ENCODE peak calls at places on chromosomes 7 and 10, in four cellular contexts. N, K, W and A are unnamed samples. For H3K9me3, the result is how much of the 10 kb centered on the place peaks cover.

GRCh38 chr10:87942884-87943527 is 79.6 kb downstream of the PTEN start:
- DNase-seq in N (no peak), W (no peak), K (no peak), A (no peak)

GRCh38 chr10:71243756-71244637 is 31.6 kb downstream of the UNC5B start:
- DNase-seq in N (no peak), K (peak), W (no peak), A (no peak)

GRCh38 chr10:50540069-50540825 is 83.5 kb downstream of the SGMS1 start:
- DNase-seq in W (no peak), N (no peak), K (no peak), A (no peak)

GRCh38 chr7:93933190-93933589 is 11.7 kb downstream of the GNG11 start:
- DNase-seq in W (no peak), K (no peak), N (no peak), A (no peak)

GRCh38 chr7:30524545-30524944 is 19.9 kb upstream of the GGCT start:
- DNase-seq in K (no peak), N (no peak), W (no peak), A (no peak)

GRCh38 chr10:30072068-30072467 is 12.7 kb upstream of the JCAD start:
- DNase-seq in N (no peak), W (no peak), K (no peak), A (no peak)

GRCh38 chr7:83782628-83783027 is 133.7 kb upstream of the SEMA3E start:
- DNase-seq in W (no peak), N (no peak), K (peak), A (no peak)

GRCh38 chr7:77831481-77831880 is 32.9 kb downstream of the PHTF2 start:
- DNase-seq in N (no peak), W (no peak), K (peak), A (no peak)

GRCh38 chr10:132296671-132297443 is 10.9 kb downstream of the STK32C start:
- DNase-seq in N (no peak), W (no peak), K (no peak), A (no peak)

GRCh38 chr10:87700031-87700796 is 40.5 kb downstream of the PAPSS2 start:
- DNase-seq in N (no peak), W (no peak), K (peak), A (no peak)

GRCh38 chr7:157901166-157901565 is 564.4 kb downstream of the DNAJB6 start:
- DNase-seq in N (no peak), W (no peak), K (no peak), A (no peak)
- H3K9me3 ChIP-seq in N (under half), W (under half), K (under half), A (under half)

GRCh38 chr7:63073736-63074135 is 924.9 kb upstream of the ZNF722 start:
- DNase-seq in K (no peak), W (no peak), N (no peak), A (no peak)
- H3K9me3 ChIP-seq in K (half or more), W (under half), N (under half), A (under half)

GRCh38 chr7:64938540-64938939 is 35.5 kb downstream of the ZNF273 start:
- DNase-seq in W (no peak), N (no peak), K (no peak), A (no peak)

DNA sequence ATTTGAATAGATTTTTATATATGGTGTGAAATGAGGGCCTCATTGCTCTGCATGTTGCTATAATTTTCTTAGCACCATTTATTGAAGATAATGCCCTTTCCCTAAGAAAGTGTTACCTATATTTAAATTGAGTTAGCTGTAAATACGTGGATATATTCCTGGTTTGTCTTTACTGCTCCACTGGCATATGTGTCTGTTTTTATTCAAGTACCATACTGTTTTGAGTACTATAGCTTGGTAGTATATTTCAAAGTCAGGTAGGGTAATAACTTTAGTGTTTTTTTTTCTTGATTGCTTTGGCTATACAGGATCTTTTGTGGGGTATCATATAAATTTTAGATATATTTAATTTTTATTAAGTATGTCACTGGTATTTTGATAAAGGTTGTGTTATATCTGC is 31.4 kb downstream of the ZNF273 start:
- DNase-seq in N (no peak), K (no peak), W (no peak), A (no peak)
- H3K9me3 ChIP-seq in N (under half), K (under half), W (under half), A (under half)

GRCh38 chr7:64320547-64321495 is 7.1 kb downstream of the ZNF736 start:
- DNase-seq in K (no peak), N (peak), W (no peak), A (no peak)
- H3K9me3 ChIP-seq in K (under half), N (under half), W (under half), A (under half)

DNA sequence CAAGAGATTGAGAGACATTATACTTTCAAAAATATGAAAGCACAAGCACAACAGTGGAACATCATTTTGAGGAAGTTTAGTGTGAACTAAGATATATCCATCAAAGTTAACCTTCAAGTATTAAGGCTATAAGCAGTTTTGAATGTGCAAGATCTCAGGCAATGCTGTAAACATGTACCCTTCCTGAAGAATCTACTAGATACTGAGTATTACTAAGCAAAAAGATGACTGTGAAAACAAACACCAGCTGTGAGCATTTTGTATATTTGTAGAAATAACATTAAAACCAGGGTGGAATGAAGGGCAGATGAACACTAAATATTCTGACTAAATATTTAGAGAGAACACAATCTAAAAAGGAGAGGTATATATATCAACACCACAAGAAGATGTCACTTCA is 41.3 kb upstream of the ADRA2A start:
- DNase-seq in K (no peak), W (no peak), N (no peak), A (no peak)
- H3K9me3 ChIP-seq in K (under half), W (under half), N (under half), A (under half)

GRCh38 chr7:158535079-158535478 is 52.5 kb downstream of the PTPRN2 start:
- DNase-seq in N (no peak), W (no peak), K (no peak), A (no peak)

GRCh38 chr7:158541330-158542010 is 46.2 kb downstream of the PTPRN2 start:
- DNase-seq in N (peak), W (no peak), K (no peak), A (no peak)

GRCh38 chr7:158539711-158540146 is 47.9 kb downstream of the PTPRN2 start:
- DNase-seq in N (no peak), W (no peak), K (no peak), A (no peak)

GRCh38 chr7:158536871-158537865 is 50.5 kb downstream of the PTPRN2 start:
- DNase-seq in N (no peak), K (no peak), W (no peak), A (no peak)

GRCh38 chr7:158538156-158538946 is 49.3 kb downstream of the PTPRN2 start:
- DNase-seq in N (no peak), K (no peak), W (no peak), A (no peak)
- H3K9me3 ChIP-seq in N (under half), K (under half), W (under half), A (under half)

GRCh38 chr7:337567-337951 is 47.6 kb downstream of the FOXL3 start:
- DNase-seq in K (no peak), N (no peak), W (no peak), A (no peak)
- H3K9me3 ChIP-seq in K (under half), N (under half), W (under half), A (under half)

GRCh38 chr10:111962951-111963350 is 220.6 kb downstream of the GPAM start:
- DNase-seq in W (no peak), K (no peak), N (no peak), A (no peak)
- H3K9me3 ChIP-seq in W (under half), K (under half), N (under half), A (under half)